ENCODE peak calls at places on chromosomes 5 and 9, in five cellular contexts. G, J, C, Z and K are unnamed samples.

GRCh38 chr9:134182554-134183219 is 18.3 kb upstream of the RNU6ATAC start:
- DNase-seq in G (no peak), J (no peak), C (peak; percentile 1), Z (no peak), K (peak; percentile 32)

GRCh38 chr9:121581775-121582600 is 69.4 kb upstream of the DAB2IP start:
- DNase-seq in G (no peak), J (no peak), C (no peak), Z (no peak), K (no peak)

GRCh38 chr9:118595719-118596305 is 773.4 kb downstream of the BRINP1 start:
- DNase-seq in G (no peak), J (peak; percentile 59), C (no peak), Z (no peak), K (no peak)

GRCh38 chr5:174571662-174572397 is 152.6 kb upstream of the MSX2 start:
- DNase-seq in G (no peak), J (peak; percentile 88), C (peak; percentile 33), Z (no peak), K (no peak)

GRCh38 chr9:97831843-97832636 is 21.0 kb upstream of the FOXE1 start:
- DNase-seq in G (no peak), J (no peak), C (no peak), Z (no peak), K (no peak)

GRCh38 chr9:136179761-136180160 is 25.2 kb downstream of the LHX3 start:
- DNase-seq in G (no peak), J (no peak), C (no peak), Z (no peak), K (peak; percentile 21)

GRCh38 chr5:143016777-143017374 is 246.7 kb downstream of the ARHGAP26 start:
- DNase-seq in G (no peak), J (peak; percentile 74), C (no peak), Z (peak; percentile 45), K (no peak)

GRCh38 chr5:19270153-19270552 is 717.8 kb downstream of the CDH18 start:
- DNase-seq in G (no peak), J (no peak), C (no peak), Z (no peak), K (no peak)

GRCh38 chr5:3606121-3606831 is 10.6 kb downstream of the IRX1 start:
- DNase-seq in G (no peak), J (no peak), C (no peak), Z (no peak), K (no peak)